ENCODE peak calls at places on chromosomes 5 and 9, in six cellular contexts. H, J, W, Q, R and C are unnamed samples.

GRCh38 chr9:94821098-94821930 is 94.8 kb downstream of the AOPEP start:
- DNase-seq in H (no peak), J (no peak), W (no peak), Q (peak), R (no peak), C (no peak)

GRCh38 chr5:123340928-123341327 is 82.3 kb downstream of the CEP120 start:
- DNase-seq in H (no peak), J (no peak), W (no peak), Q (no peak), R (no peak), C (no peak)

GRCh38 chr5:95822038-95822407 is 503 bp downstream of the GLRX start:
- DNase-seq in H (peak), J (no peak), W (peak), Q (peak), R (peak), C (peak)

GRCh38 chr5:151685749-151686672 is 704 bp downstream of the SPARC start:
- DNase-seq in H (peak), J (no peak), W (no peak), Q (no peak), R (peak), C (peak)

GRCh38 chr5:38634961-38635369 is 78.5 kb upstream of the LIFR start:
- DNase-seq in H (no peak), J (no peak), W (no peak), Q (no peak), R (no peak), C (no peak)

GRCh38 chr5:1028481-1029269 is 20.1 kb downstream of the NKD2 start:
- DNase-seq in H (no peak), J (no peak), W (no peak), Q (no peak), R (no peak), C (no peak)

GRCh38 chr5:176180781-176181180 is 57.4 kb upstream of the SIMC1 start:
- DNase-seq in H (no peak), J (no peak), W (no peak), Q (no peak), R (no peak), C (no peak)

GRCh38 chr9:36971935-36972488 is 62.1 kb downstream of the PAX5 start:
- DNase-seq in H (no peak), J (no peak), W (no peak), Q (no peak), R (no peak), C (no peak)

GRCh38 chr5:168354397-168354796 is 63.0 kb downstream of the WWC1 start:
- DNase-seq in H (no peak), J (no peak), W (no peak), Q (no peak), R (no peak), C (no peak)

GRCh38 chr9:114059047-114059803 is 18.9 kb downstream of the AMBP start:
- DNase-seq in H (no peak), J (no peak), W (no peak), Q (no peak), R (no peak), C (no peak)

GRCh38 chr5:3828761-3829160 is 233.1 kb downstream of the IRX1 start:
- DNase-seq in H (no peak), J (no peak), W (no peak), Q (no peak), R (peak), C (no peak)

GRCh38 chr5:41094871-41095270 is 23.7 kb upstream of the MROH2B start:
- DNase-seq in H (no peak), J (peak), W (peak), Q (no peak), R (peak), C (no peak)

GRCh38 chr5:140223567-140223966 is 48.6 kb downstream of the CYSTM1 start:
- DNase-seq in H (peak), J (no peak), W (no peak), Q (no peak), R (no peak), C (no peak)

GRCh38 chr5:97243352-97243751 is 60.3 kb upstream of the RIOK2 start:
- DNase-seq in H (no peak), J (no peak), W (no peak), Q (no peak), R (no peak), C (no peak)

GRCh38 chr9:38068616-38068865 is 486 bp downstream of the SHB start:
- DNase-seq in H (peak), J (no peak), W (peak), Q (peak), R (peak), C (no peak)

GRCh38 chr5:75009559-75010230 is 42.7 kb downstream of the GCNT4 start:
- DNase-seq in H (no peak), J (no peak), W (no peak), Q (no peak), R (no peak), C (no peak)

GRCh38 chr5:143987264-143987663 is 175.3 kb downstream of the HMHB1 start:
- DNase-seq in H (no peak), J (no peak), W (no peak), Q (no peak), R (no peak), C (no peak)

GRCh38 chr5:72920690-72921089 is 35.2 kb upstream of the FCHO2 start:
- DNase-seq in H (peak), J (peak), W (peak), Q (peak), R (peak), C (peak)

GRCh38 chr5:9313751-9314150 is 232.1 kb downstream of the SEMA5A start:
- DNase-seq in H (no peak), J (no peak), W (no peak), Q (no peak), R (peak), C (no peak)

DNA sequence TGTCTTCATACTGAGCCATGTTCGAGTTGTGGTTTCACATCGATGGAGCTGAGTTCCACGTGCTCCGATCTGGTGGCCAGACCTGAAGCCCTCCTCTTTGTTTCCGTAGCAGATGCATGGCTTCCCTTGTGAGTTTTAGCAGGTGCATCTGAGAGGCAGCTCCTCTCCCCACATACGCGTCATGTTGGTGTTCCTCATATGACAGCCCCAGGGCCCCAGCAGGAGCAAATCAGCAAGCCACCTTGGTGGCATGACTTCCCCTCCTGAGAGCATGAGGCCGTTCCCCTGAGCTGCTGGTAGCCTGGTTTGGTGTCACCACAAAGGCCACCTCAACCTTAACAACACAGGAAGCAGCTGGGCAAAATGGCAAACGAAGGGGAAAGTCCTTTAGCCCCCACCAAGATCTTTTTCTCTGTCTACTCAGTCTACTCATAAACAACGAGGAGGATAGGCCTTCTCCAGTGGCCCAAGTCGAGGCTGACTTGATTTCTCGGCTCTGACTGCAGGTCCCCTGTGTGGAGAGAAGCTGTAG is 5.9 kb downstream of the CYFIP2 start:
- DNase-seq in H (no peak), J (no peak), W (no peak), Q (peak), R (no peak), C (no peak)
- TF ChIP-seq EZH2phosphoT487 in H (no peak), J (no peak), W (no peak), Q (no peak), R (no peak), C (no peak)

DNA sequence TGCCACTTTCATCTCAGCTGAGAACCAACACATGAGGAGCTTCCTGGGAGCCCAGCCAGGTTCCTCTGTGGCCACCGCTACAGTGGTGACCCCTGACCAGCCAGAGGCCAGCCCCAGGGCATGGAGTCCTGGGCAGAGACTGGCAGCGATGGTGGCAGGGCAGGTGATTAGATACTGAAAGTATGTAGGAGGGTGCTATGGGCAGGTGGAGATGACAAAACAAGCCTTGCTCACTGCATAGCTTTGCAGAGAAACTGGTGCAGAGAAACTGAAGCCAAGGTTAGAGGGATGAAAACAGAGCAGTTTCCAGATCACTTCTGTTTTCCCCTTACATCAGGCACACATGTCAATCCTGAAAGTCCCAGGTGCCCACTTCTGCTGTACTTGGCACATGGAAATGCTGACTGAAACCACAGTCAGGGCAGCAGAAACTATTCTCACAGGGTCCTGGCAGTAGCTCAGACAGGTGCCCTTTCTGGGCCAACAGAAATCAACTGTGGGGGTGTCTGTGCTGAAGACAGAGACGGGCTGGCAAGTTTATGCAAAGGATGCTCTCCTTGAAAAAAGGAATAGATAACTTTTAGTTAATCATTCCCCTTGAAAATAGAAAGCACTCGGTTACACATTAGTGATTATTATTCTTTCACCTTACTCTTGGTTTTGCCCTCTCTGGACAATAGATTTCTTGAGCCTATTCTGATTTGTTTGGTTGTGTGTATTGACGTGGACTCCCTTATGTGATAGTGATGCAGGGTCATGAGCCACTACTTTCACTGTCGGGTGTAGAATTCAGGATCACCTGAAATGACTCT is 90.3 kb downstream of the ANKRD55 start:
- DNase-seq in H (no peak), J (no peak), W (peak), Q (peak), R (no peak), C (no peak)
- H3K27ac ChIP-seq in H (no peak), J (no peak), W (no peak), Q (peak), R (no peak), C (no peak)

DNA sequence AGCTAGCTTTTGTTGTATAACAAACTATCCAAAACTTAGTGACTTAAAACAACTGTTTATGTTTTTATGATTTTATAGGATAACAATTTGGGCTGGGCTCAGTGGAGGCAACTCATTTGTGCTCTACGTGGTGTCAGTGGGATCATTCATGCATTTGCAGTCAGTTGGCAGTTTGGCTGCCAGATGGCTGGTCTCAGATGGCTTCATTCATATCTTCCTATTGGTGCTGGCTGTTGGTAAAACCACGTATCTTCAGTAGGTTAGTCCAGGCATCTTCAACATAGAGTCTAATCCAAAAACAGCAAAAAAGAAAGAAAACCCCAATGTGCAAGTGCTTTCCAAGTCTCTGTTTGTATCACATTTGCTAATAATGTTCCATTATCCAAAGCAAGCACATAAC is 51.7 kb upstream of the RIC1 start:
- DNase-seq in H (no peak), J (no peak), W (no peak), Q (no peak), R (no peak), C (no peak)
- TF ChIP-seq EZH2 in H (no peak), J (no peak), W (no peak), Q (no peak), R (no peak), C (no peak)

DNA sequence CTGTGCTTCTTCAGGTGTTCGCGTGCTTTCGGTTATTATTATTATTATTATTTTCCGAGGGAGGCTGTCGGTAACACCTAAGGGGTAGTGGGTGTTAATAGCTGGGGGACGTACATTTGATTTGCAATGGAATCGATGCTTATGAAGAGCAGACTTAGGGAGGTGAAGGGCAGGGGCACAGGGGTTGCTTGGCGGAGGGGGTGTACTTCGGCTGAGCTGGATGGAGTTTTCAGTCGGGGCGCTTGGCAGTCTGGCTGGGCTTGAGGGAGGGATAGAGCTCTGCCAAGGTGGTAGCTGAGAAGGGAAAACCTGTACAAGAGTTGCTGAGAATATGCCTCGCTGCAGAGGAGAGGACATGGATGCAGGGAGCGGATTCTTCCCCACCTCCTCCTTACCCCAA is 611 bp upstream of the PTPRD start:
- DNase-seq in H (no peak), J (no peak), W (no peak), Q (no peak), R (peak), C (no peak)
- TF ChIP-seq EZH2phosphoT487 in H (no peak), J (no peak), W (no peak), Q (no peak), R (no peak), C (no peak)